ENCODE peak calls at places on chromosomes 6 and 20, in five cellular contexts. M is progenitor cell of endocrine pancreas, Q is fibroblast of villous mesenchyme, H is fibroblast of lung, J is Calu3. W is an unnamed sample.

GRCh38 chr6:74871757-74872156 is 334.1 kb downstream of the COL12A1 start:
- DNase-seq in M (no peak), Q (no peak), H (no peak), J (peak), W (no peak)

GRCh38 chr6:144294016-144294415 is 8.9 kb downstream of the UTRN start:
- DNase-seq in M (no peak), Q (peak), H (peak), J (no peak), W (no peak)

GRCh38 chr6:89487864-89488263 is 54.9 kb downstream of the ANKRD6 start:
- DNase-seq in M (no peak), Q (no peak), H (no peak), J (no peak), W (no peak)

GRCh38 chr6:83853968-83854501 is 875 bp downstream of the RIPPLY2 start:
- DNase-seq in M (no peak), Q (no peak), H (no peak), J (no peak), W (no peak)

GRCh38 chr6:130466052-130466743 is 100.4 kb downstream of the TMEM200A start:
- DNase-seq in M (no peak), Q (no peak), H (no peak), J (no peak), W (no peak)

GRCh38 chr20:38883081-38883980 is 42.9 kb upstream of the FAM83D start:
- DNase-seq in M (no peak), Q (no peak), H (no peak), J (no peak), W (no peak)

GRCh38 chr6:24930386-24930785 is 5.4 kb downstream of the RIPOR2 start:
- DNase-seq in M (no peak), Q (no peak), H (peak), J (no peak), W (no peak)

GRCh38 chr6:54856137-54856536 is 9.6 kb downstream of the FAM83B start:
- DNase-seq in M (no peak), Q (no peak), H (no peak), J (peak), W (no peak)

GRCh38 chr20:52681288-52681687 is 290.9 kb upstream of the TSHZ2 start:
- DNase-seq in M (no peak), Q (no peak), H (no peak), J (no peak), W (no peak)

GRCh38 chr6:139449611-139450000 is 75.2 kb upstream of the CITED2 start:
- DNase-seq in M (no peak), Q (peak), H (peak), J (no peak), W (no peak)

GRCh38 chr6:12534454-12534853 is 182.1 kb upstream of the PHACTR1 start:
- DNase-seq in M (no peak), Q (no peak), H (no peak), J (no peak), W (no peak)

GRCh38 chr6:133632906-133633305 is 256.0 kb upstream of the TCF21 start:
- DNase-seq in M (no peak), Q (no peak), H (no peak), J (no peak), W (no peak)

DNA sequence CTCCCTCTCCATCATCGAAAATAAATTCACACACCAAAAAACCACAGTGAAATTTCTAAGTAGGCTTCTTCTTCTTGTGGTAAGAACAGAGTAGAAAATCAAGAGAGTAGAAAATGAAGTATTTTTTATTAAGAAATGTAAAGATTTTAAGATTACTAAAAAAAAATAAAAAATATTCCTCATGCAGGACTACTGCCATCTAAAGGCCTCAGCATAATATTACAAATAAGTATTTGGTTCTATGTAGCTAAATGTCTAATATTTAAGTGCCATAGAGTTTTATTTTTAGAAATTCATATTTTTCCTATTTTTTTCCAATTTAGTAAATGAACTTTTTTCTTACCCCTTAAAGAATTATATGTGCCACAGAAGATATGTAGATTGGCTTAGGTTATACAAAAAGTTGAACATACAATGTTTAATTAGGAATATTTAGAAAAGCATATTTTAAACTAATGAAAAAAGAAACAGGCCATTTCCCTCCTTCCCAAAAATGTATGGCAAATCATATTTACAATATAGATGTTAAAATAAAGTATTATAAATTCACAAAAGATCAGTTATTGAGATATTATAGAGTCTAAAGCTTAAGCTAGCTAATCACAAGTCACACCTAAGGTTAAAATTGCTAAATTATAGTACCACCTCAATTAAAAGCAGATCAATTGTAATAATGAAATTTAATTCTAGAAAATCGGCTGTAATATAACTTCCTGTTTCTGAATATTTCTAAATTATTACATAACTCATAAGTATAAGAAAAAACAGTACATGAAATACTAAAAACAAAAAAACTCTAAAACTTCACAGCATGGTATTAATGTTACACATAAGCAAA is 3.5 kb upstream of the NT5DC1 start:
- DNase-seq in M (no peak), Q (no peak), H (peak), J (no peak), W (no peak)
- TF ChIP-seq CTCF in M (peak), Q (peak), H (peak), J (peak), W (peak)

GRCh38 chr6:28390688-28391087 is 8.9 kb downstream of the ZSCAN12 start:
- DNase-seq in M (no peak), Q (no peak), H (no peak), J (no peak), W (no peak)

GRCh38 chr6:28399370-28400121 is at the start of gene ZSCAN12:
- DNase-seq in M (peak), Q (peak), H (peak), J (peak), W (peak)

GRCh38 chr6:28400122-28400451 is 540 bp upstream of the ZSCAN12 start:
- DNase-seq in M (no peak), Q (no peak), H (no peak), J (no peak), W (no peak)

GRCh38 chr6:28395918-28396317 is 3.6 kb downstream of the ZSCAN12 start:
- DNase-seq in M (no peak), Q (no peak), H (no peak), J (no peak), W (no peak)

DNA sequence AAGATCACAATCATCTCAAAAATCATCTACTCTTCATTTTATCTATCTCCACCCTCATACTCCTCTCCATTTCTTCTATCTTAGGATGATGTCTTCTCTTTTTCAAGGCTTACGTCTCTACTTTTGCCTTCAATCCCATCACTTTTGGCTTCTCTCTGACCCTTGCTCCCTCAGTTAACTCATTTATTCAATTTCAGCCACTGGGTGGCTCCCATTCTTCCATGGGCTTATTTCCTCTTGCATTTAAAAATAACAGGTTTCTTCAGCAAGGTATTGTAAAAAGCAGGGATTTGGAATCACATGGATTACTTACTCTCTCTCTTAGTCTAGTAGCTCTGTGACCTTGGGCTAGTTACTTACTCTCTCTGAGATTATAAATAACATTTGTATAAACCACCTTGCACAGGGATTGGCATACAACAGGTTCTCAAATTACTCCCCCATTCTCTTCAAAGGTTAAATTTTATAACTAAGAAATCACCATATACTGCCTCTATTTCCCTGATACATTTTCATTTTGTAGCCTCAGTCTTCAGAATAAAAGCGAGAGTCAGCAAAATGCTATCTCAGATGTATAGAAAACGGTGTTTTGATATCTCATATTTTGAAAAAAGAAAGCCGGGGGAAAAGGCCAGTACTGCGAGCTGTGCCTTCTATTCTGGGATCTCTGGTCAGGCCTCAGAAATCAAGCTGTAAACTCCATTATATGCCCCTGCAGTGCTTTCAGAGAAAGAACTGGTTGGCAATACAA is 5.5 kb downstream of the ZSCAN12 start:
- DNase-seq in M (no peak), Q (peak), H (peak), J (no peak), W (no peak)
- TF ChIP-seq CTCF in M (peak), Q (peak), H (peak), J (no peak), W (no peak)

GRCh38 chr20:4571759-4572531 is 149.8 kb upstream of the PRND start:
- DNase-seq in M (no peak), Q (peak), H (no peak), J (no peak), W (no peak)

GRCh38 chr20:4568560-4568959 is 153.1 kb upstream of the PRND start:
- DNase-seq in M (no peak), Q (no peak), H (no peak), J (no peak), W (no peak)

GRCh38 chr20:4569882-4570281 is 151.8 kb upstream of the PRND start:
- DNase-seq in M (no peak), Q (no peak), H (no peak), J (no peak), W (no peak)

GRCh38 chr20:4567172-4567571 is 154.5 kb upstream of the PRND start:
- DNase-seq in M (no peak), Q (no peak), H (no peak), J (no peak), W (no peak)

GRCh38 chr20:4569092-4569491 is 152.6 kb upstream of the PRND start:
- DNase-seq in M (no peak), Q (no peak), H (no peak), J (no peak), W (no peak)
- TF ChIP-seq CTCF in M (peak), Q (peak), H (peak), J (no peak), W (no peak)

GRCh38 chr6:128487055-128487454 is 33.3 kb downstream of the PTPRK start:
- DNase-seq in M (no peak), Q (no peak), H (no peak), J (peak), W (no peak)
- TF ChIP-seq CTCF in M (peak), Q (peak), H (peak), J (peak), W (no peak)

GRCh38 chr6:125749864-125750691 is 646 bp downstream of the HEY2 start:
- DNase-seq in M (no peak), Q (no peak), H (no peak), J (no peak), W (no peak)

GRCh38 chr6:125747589-125748533 is 1.6 kb upstream of the HEY2 start:
- DNase-seq in M (peak), Q (no peak), H (no peak), J (peak), W (peak)

GRCh38 chr6:125749112-125749863 is at the start of gene HEY2:
- DNase-seq in M (peak), Q (peak), H (peak), J (peak), W (peak)

GRCh38 chr6:125746731-125747588 is 2.5 kb upstream of the HEY2 start:
- DNase-seq in M (no peak), Q (peak), H (peak), J (no peak), W (peak)

GRCh38 chr6:125748534-125749111 is 809 bp upstream of the HEY2 start:
- DNase-seq in M (no peak), Q (peak), H (peak), J (no peak), W (peak)
- TF ChIP-seq CTCF in M (peak), Q (no peak), H (peak), J (no peak), W (no peak)

GRCh38 chr20:17171750-17172149 is 55.1 kb upstream of the PCSK2 start:
- DNase-seq in M (no peak), Q (no peak), H (no peak), J (no peak), W (no peak)

GRCh38 chr20:17169575-17170136 is 57.2 kb upstream of the PCSK2 start:
- DNase-seq in M (no peak), Q (no peak), H (no peak), J (no peak), W (no peak)

GRCh38 chr20:17172826-17173420 is 53.9 kb upstream of the PCSK2 start:
- DNase-seq in M (no peak), Q (no peak), H (no peak), J (no peak), W (no peak)

DNA sequence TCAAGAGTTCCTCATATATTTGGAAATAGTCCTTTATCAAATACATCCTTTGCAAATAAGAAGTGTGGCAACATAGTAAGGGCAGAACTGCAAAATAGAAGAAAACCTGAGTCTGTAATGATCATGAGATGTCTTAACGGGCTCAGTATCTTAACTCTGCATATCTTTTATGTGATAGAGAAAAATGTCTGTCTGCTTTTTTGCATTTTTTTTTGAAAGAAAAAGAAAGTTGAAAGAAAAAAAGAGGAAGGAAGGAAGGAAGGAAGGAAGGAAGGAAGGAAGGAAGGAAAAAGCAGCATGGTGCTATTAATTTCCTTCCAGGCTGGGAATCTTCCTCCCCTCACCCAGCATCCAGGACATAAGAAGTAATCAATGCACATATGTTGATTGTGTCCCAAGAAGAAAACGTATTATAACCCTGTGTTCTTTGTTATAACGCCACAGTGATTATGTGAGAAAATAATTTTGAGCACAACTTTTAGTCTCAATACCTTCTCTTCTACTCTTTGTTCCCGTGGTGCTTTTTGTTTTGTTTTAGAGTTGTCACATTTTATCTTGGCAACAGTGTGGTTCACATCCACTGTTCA is 58.7 kb upstream of the PCSK2 start:
- DNase-seq in M (no peak), Q (no peak), H (no peak), J (no peak), W (no peak)
- TF ChIP-seq CTCF in M (no peak), Q (no peak), H (no peak), J (no peak), W (no peak)

DNA sequence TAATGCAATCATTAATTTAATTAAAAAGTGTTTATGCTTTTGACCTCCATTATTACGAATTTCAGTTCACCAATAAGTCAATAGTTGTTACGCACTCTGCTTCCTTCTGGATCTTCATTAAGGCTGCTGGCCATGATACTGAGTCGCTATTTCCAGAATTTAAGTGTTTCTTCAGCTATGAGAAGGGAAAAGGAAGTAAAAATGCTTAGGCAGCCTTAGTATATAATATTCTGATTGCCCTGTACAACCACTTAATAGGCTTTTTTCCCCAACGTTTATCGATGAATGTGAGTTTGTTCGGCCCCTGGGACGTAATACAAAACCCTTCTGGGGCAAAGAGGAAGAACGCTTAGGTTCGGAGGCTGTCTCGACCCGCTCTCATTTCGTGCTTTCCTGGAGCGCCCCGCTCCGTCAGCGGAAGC is 644 bp downstream of the OARD1 start:
- DNase-seq in M (no peak), Q (no peak), H (no peak), J (no peak), W (no peak)
- TF ChIP-seq CTCF in M (peak), Q (peak), H (peak), J (no peak), W (no peak)

DNA sequence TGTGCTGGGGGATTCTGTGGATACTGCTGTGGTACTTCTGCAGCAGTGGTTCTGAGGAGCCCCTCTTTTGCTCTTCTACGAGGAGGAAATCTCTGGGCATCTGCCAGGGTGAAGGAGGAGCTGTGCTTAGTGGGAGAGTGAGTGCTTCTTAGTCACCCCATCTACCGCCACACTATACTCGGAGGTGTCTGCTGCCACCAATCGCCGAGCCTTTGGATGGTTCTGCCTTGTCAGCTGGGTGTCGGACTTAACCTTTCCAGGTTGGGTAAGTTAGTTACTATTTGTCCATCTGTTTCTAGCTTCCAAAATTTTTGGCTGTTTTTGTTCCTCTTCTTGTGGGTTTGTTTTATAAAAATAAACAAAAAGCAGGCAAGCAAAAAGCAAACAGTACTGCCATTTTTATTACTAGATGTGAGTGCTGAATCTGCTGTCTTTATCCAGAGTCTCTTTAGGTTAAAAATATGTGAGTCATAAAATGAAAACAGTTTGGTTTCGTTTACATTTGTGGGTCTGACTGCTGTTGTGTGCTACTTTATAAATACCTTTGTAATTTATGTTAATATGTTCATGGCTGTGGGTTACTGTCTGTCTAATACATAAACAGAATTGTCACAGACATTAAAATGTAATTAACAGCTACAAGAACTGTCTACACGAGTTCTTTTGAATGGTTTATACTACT is 89.1 kb downstream of the ARID1B start:
- DNase-seq in M (no peak), Q (peak), H (peak), J (no peak), W (no peak)
- TF ChIP-seq CTCF in M (no peak), Q (no peak), H (peak), J (no peak), W (no peak)

DNA sequence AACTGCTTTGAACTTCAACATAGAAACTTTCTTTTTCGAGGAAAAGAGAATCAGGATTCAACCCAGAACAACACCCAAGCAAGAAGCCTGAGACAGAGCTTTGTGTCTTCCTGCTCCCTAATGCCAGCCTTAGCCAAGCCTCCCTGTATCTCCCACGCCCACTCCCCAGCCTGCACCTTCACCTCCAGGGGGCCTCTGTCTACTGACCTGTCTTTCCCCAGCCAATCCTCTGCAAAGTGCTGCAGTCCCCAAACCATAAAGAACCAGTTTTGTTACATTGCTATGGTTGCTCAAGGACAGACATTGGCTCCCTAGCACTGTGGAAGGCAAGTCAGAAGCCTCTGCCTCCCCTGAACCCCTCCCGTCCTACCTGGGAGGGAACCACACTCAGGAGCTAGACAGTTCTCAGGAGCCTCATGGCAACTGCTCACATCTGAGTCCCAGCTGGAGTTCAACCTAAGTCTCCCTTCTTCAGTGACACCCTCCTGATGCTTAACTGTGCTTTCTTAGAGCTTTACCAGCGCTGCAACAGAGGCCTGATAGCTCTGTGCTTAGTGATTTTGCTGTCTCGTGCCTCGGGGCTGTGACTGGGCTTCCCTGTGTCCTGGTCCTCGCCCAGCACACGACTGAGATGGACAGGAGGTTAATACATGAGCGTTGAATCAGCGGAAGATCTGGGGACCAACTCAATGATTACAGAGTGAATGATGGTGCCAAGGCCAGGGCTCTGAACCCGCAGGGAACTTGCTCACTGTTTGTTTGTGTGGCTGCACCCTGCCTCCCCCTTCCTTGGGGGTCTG is 101.5 kb upstream of the DUSP22 start:
- DNase-seq in M (no peak), Q (no peak), H (no peak), J (no peak), W (no peak)
- TF ChIP-seq CTCF in M (peak), Q (no peak), H (no peak), J (no peak), W (no peak)

W was measured in mesothelial cell of epicardium.